ENCODE peak calls at places on chromosomes 7 and 10, in four cellular contexts. J is pancreas, A is HepG2, D is uterus. H is an unnamed sample.
A peak's percentile ranks its signal among the peaks of the same experiment; 100 is the strongest.

GRCh38 chr10:74500026-74500704 is 326.2 kb upstream of the KAT6B start:
- DNase-seq in J (no peak), A (no peak), D (no peak), H (no peak)

GRCh38 chr10:112687647-112688046 is 240.6 kb downstream of the VTI1A start:
- DNase-seq in J (no peak), A (no peak), D (no peak), H (peak; percentile 19)

GRCh38 chr10:70908426-70909296 is 20.3 kb upstream of the PCBD1 start:
- DNase-seq in J (peak; percentile 44), A (no peak), D (no peak), H (no peak)

GRCh38 chr10:83166344-83166743 is 973.0 kb upstream of the GHITM start:
- DNase-seq in J (no peak), A (no peak), D (no peak), H (no peak)

GRCh38 chr10:33804534-33804933 is 470.1 kb upstream of the NRP1 start:
- DNase-seq in J (no peak), A (no peak), D (peak; percentile 35), H (no peak)

GRCh38 chr10:60907972-60908371 is 36.0 kb downstream of the RHOBTB1 start:
- DNase-seq in J (no peak), A (no peak), D (no peak), H (no peak)

GRCh38 chr10:842795-843194 is 88.7 kb downstream of the LARP4B start:
- DNase-seq in J (no peak), A (no peak), D (no peak), H (no peak)

GRCh38 chr10:50554381-50554994 is 69.3 kb downstream of the SGMS1 start:
- DNase-seq in J (no peak), A (no peak), D (no peak), H (no peak)

GRCh38 chr10:84078771-84079170 is 60.5 kb upstream of the GHITM start:
- DNase-seq in J (no peak), A (no peak), D (no peak), H (no peak)

GRCh38 chr10:74750848-74751274 is 75.5 kb upstream of the KAT6B start:
- DNase-seq in J (no peak), A (no peak), D (no peak), H (no peak)

GRCh38 chr10:61456095-61456789 is 3.1 kb upstream of the TMEM26 start:
- DNase-seq in J (no peak), A (no peak), D (no peak), H (no peak)

GRCh38 chr10:100736144-100736808 is 9.1 kb upstream of the PAX2 start:
- DNase-seq in J (no peak), A (no peak), D (no peak), H (no peak)

GRCh38 chr7:19708397-19709248 is at the start of gene POLR1F:
- DNase-seq in J (peak; percentile 95), A (peak; percentile 89), D (peak; percentile 96), H (peak; percentile 93)

GRCh38 chr10:129385600-129385999 is 81.4 kb upstream of the MGMT start:
- DNase-seq in J (no peak), A (no peak), D (no peak), H (no peak)

GRCh38 chr10:90947025-90947960 is 26.4 kb upstream of the ANKRD1 start:
- DNase-seq in J (no peak), A (no peak), D (no peak), H (no peak)

GRCh38 chr7:80907141-80907601 is 11.7 kb downstream of the SEMA3C start:
- DNase-seq in J (no peak), A (no peak), D (no peak), H (no peak)

GRCh38 chr10:75712241-75712880 is 280.9 kb downstream of the LRMDA start:
- DNase-seq in J (no peak), A (no peak), D (no peak), H (no peak)

GRCh38 chr7:33854178-33854577 is 51.2 kb upstream of the BMPER start:
- DNase-seq in J (no peak), A (no peak), D (no peak), H (no peak)

GRCh38 chr10:82072124-82072523 is 197.1 kb downstream of the NRG3 start:
- DNase-seq in J (no peak), A (no peak), D (no peak), H (no peak)

GRCh38 chr10:11104772-11105675 is 87.4 kb downstream of the CELF2 start:
- DNase-seq in J (no peak), A (no peak), D (no peak), H (no peak)

GRCh38 chr7:148814938-148815559 is 69.0 kb downstream of the EZH2 start:
- DNase-seq in J (no peak), A (no peak), D (no peak), H (no peak)

GRCh38 chr10:90857635-90858488 is at the start of gene HTR7:
- DNase-seq in J (peak; percentile 87), A (peak; percentile 16), D (peak; percentile 69), H (peak; percentile 59)

GRCh38 chr7:102830206-102830605 is 81.4 kb downstream of the FAM185A start:
- DNase-seq in J (no peak), A (no peak), D (no peak), H (no peak)

GRCh38 chr10:105243381-105243780 is 602.3 kb downstream of the SORCS3 start:
- DNase-seq in J (no peak), A (no peak), D (no peak), H (peak; percentile 6)

GRCh38 chr10:26334932-26335573 is 103.1 kb upstream of the APBB1IP start:
- DNase-seq in J (no peak), A (peak; percentile 50), D (peak; percentile 18), H (peak; percentile 56)

GRCh38 chr10:49527850-49528249 is 11.1 kb downstream of the ERCC6 start:
- DNase-seq in J (no peak), A (no peak), D (no peak), H (no peak)

GRCh38 chr7:45715471-45716352 is 141.5 kb downstream of the ADCY1 start:
- DNase-seq in J (peak; percentile 50), A (no peak), D (no peak), H (no peak)

GRCh38 chr7:129845972-129846327 is 106.8 kb downstream of the UBE2H start:
- DNase-seq in J (no peak), A (no peak), D (no peak), H (peak; percentile 66)

GRCh38 chr7:5636914-5637313 is 144.5 kb downstream of the RNF216 start:
- DNase-seq in J (no peak), A (no peak), D (peak; percentile 88), H (peak; percentile 63)

GRCh38 chr7:32204361-32205018 is 134.3 kb upstream of the PDE1C start:
- DNase-seq in J (peak; percentile 62), A (peak; percentile 65), D (peak; percentile 70), H (peak; percentile 62)

GRCh38 chr10:91162050-91162494 is 58.4 kb upstream of the PCGF5 start:
- DNase-seq in J (no peak), A (peak; percentile 6), D (no peak), H (peak; percentile 46)

GRCh38 chr10:59432207-59432900 is 70.0 kb upstream of the FAM13C start:
- DNase-seq in J (no peak), A (no peak), D (no peak), H (peak; percentile 15)

GRCh38 chr7:2970907-2971306 is 72.8 kb downstream of the CARD11 start:
- DNase-seq in J (no peak), A (no peak), D (no peak), H (no peak)

DNA sequence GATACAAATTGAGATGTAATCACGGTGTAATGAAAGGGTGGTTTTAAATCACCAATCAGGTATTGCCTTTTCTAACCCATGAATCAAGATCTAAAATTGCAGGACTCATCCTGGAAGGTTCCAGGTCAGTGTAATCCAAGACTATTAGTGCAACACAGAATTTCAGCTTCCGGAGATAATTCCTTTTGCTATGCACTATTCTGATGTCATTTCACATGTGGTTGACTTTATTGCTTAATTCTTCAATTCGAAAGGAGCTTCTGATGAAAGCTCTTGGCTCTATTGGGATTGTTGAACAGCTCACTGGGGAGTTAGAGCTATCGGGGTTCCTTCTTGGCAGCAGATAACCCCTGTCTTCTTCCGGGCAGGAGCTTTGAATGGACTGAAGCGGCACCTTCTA is 147.4 kb upstream of the INSYN2A start:
- DNase-seq in J (no peak), A (no peak), D (no peak), H (no peak)
- TF ChIP-seq CTCF in J (no peak), A (no peak), D (no peak), H (no peak)

GRCh38 chr7:135761751-135762488 is 13.3 kb upstream of the FAM180A start:
- DNase-seq in J (no peak), A (no peak), D (no peak), H (no peak)

GRCh38 chr7:135757719-135758411 is 9.3 kb upstream of the FAM180A start:
- DNase-seq in J (no peak), A (no peak), D (peak; percentile 49), H (peak; percentile 21)

GRCh38 chr7:135756191-135756590 is 7.6 kb upstream of the FAM180A start:
- DNase-seq in J (no peak), A (no peak), D (no peak), H (no peak)

GRCh38 chr7:135758531-135758932 is 9.9 kb upstream of the FAM180A start:
- DNase-seq in J (no peak), A (no peak), D (no peak), H (peak; percentile 45)

DNA sequence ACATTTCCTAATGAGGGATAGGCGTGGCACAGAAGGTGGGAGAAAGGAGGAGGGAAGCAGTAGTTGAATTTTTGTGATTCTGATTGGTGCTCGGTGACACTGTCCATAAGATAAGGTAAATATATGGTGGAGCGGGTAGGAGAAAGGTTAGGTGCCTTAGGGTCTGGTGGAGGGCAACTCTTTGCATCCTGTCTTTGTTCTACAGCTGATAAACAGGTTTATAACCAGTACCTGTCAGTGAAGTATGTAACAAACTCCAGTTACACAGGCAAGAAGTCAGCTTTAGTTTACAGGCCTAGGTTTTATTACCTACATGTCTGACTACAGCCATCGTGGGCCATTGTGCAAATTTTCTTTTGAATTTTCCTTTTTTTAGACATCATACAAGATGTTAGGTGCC is 10.9 kb upstream of the FAM180A start:
- DNase-seq in J (no peak), A (no peak), D (no peak), H (no peak)
- H3K27ac ChIP-seq in J (no peak overlapping the region), A (no peak overlapping the region), D (no peak overlapping the region), H (no peak overlapping the region)

GRCh38 chr10:13526952-13527863 is 1.6 kb downstream of the BEND7 start:
- DNase-seq in J (no peak), A (peak; percentile 53), D (no peak), H (peak; percentile 82)

GRCh38 chr10:13528138-13528874 is 508 bp downstream of the BEND7 start:
- DNase-seq in J (peak; percentile 78), A (no peak), D (peak; percentile 19), H (peak; percentile 22)

GRCh38 chr10:13529714-13529973 is 830 bp upstream of the BEND7 start:
- DNase-seq in J (no peak), A (no peak), D (no peak), H (no peak)

GRCh38 chr10:13527864-13528137 is 1.0 kb downstream of the BEND7 start:
- DNase-seq in J (no peak), A (no peak), D (no peak), H (no peak)

GRCh38 chr10:13528875-13529713 is at the start of gene BEND7:
- DNase-seq in J (peak; percentile 85), A (no peak), D (peak; percentile 47), H (peak; percentile 26)
- TF ChIP-seq CTCF in J (no peak), A (no peak), D (no peak), H (no peak)

GRCh38 chr10:77359287-77359691 is 278.3 kb downstream of the KCNMA1 start:
- DNase-seq in J (no peak), A (no peak), D (no peak), H (no peak)

GRCh38 chr10:77357611-77358010 is 280.0 kb downstream of the KCNMA1 start:
- DNase-seq in J (no peak), A (no peak), D (no peak), H (peak; percentile 67)

GRCh38 chr10:77358666-77359065 is 278.9 kb downstream of the KCNMA1 start:
- DNase-seq in J (no peak), A (no peak), D (no peak), H (no peak)

GRCh38 chr10:77357185-77357584 is 280.4 kb downstream of the KCNMA1 start:
- DNase-seq in J (no peak), A (no peak), D (no peak), H (no peak)

GRCh38 chr10:77355844-77356243 is 281.8 kb downstream of the KCNMA1 start:
- DNase-seq in J (no peak), A (no peak), D (no peak), H (peak; percentile 89)
- H3K27ac ChIP-seq in J (no peak overlapping the region), A (no peak overlapping the region), D (no peak overlapping the region), H (no peak overlapping the region)

H was measured in RWPE1.